ENCODE peak calls at places on chromosomes 2 and 18, in five cellular contexts. One of them, this sample, is unnamed.

GRCh38 chr2:171551836-171552235 is 29.6 kb downstream of the CYBRD1 start:
- DNase-seq in caudate nucleus: no peak
- DNase-seq in germinal center: no peak
- DNase-seq in NB4: no peak
- DNase-seq in aorta: no peak
- DNase-seq in this sample: no peak

GRCh38 chr2:30230479-30230854 is 867 bp upstream of the LBH start:
- DNase-seq in caudate nucleus: no peak
- DNase-seq in NB4: no peak
- DNase-seq in aorta: peak
- DNase-seq in germinal center: no peak
- DNase-seq in this sample: no peak

GRCh38 chr18:54277899-54278298 is 8.6 kb downstream of the POLI start:
- DNase-seq in caudate nucleus: no peak
- DNase-seq in NB4: no peak
- DNase-seq in aorta: no peak
- DNase-seq in germinal center: peak
- DNase-seq in this sample: no peak

GRCh38 chr2:147173186-147173575 is 671.6 kb upstream of the ACVR2A start:
- DNase-seq in caudate nucleus: no peak
- DNase-seq in aorta: no peak
- DNase-seq in germinal center: no peak
- DNase-seq in NB4: no peak
- DNase-seq in this sample: no peak

GRCh38 chr2:133266075-133266925 is 302.0 kb downstream of the NCKAP5 start:
- DNase-seq in caudate nucleus: no peak
- DNase-seq in aorta: no peak
- DNase-seq in germinal center: no peak
- DNase-seq in NB4: no peak
- DNase-seq in this sample: no peak

GRCh38 chr2:56224316-56224715 is 40.5 kb downstream of the CCDC85A start:
- DNase-seq in NB4: no peak
- DNase-seq in germinal center: no peak
- DNase-seq in caudate nucleus: no peak
- DNase-seq in aorta: no peak
- DNase-seq in this sample: no peak

GRCh38 chr2:71864085-71864484 is 283.6 kb downstream of the CYP26B1 start:
- DNase-seq in aorta: no peak
- DNase-seq in caudate nucleus: no peak
- DNase-seq in NB4: no peak
- DNase-seq in germinal center: no peak
- DNase-seq in this sample: no peak

GRCh38 chr2:207103132-207103531 is 62.6 kb downstream of the KLF7 start:
- DNase-seq in NB4: no peak
- DNase-seq in germinal center: no peak
- DNase-seq in aorta: no peak
- DNase-seq in caudate nucleus: no peak
- DNase-seq in this sample: no peak

GRCh38 chr18:27447530-27447929 is 262.4 kb upstream of the CHST9 start:
- DNase-seq in caudate nucleus: no peak
- DNase-seq in aorta: no peak
- DNase-seq in germinal center: no peak
- DNase-seq in NB4: no peak
- DNase-seq in this sample: no peak

GRCh38 chr2:212845941-212846340 is 305.5 kb downstream of the IKZF2 start:
- DNase-seq in germinal center: no peak
- DNase-seq in NB4: no peak
- DNase-seq in caudate nucleus: no peak
- DNase-seq in aorta: no peak
- DNase-seq in this sample: no peak

GRCh38 chr2:8003462-8004075 is 678.3 kb upstream of the ID2 start:
- DNase-seq in caudate nucleus: no peak
- DNase-seq in aorta: peak
- DNase-seq in NB4: peak
- DNase-seq in germinal center: no peak
- DNase-seq in this sample: no peak

GRCh38 chr2:49770919-49771318 is 616.6 kb upstream of the FSHR start:
- DNase-seq in aorta: peak
- DNase-seq in NB4: peak
- DNase-seq in germinal center: no peak
- DNase-seq in caudate nucleus: peak
- DNase-seq in this sample: peak

GRCh38 chr2:110702981-110703380 is 25.1 kb upstream of the BUB1 start:
- DNase-seq in caudate nucleus: no peak
- DNase-seq in germinal center: no peak
- DNase-seq in aorta: no peak
- DNase-seq in NB4: no peak
- DNase-seq in this sample: no peak

GRCh38 chr2:120943403-120944034 is 207.9 kb downstream of the GLI2 start:
- DNase-seq in NB4: no peak
- DNase-seq in germinal center: no peak
- DNase-seq in caudate nucleus: no peak
- DNase-seq in aorta: no peak
- DNase-seq in this sample: no peak

GRCh38 chr2:11612553-11613215 is 57.3 kb downstream of the NTSR2 start:
- DNase-seq in caudate nucleus: no peak
- DNase-seq in NB4: no peak
- DNase-seq in aorta: peak
- DNase-seq in germinal center: no peak
- DNase-seq in this sample: no peak

GRCh38 chr18:46678785-46679404 is 21.9 kb upstream of the LOXHD1 start:
- DNase-seq in germinal center: no peak
- DNase-seq in caudate nucleus: no peak
- DNase-seq in NB4: peak
- DNase-seq in aorta: no peak
- DNase-seq in this sample: no peak

GRCh38 chr2:26560892-26561291 is 80.3 kb downstream of the CIB4 start:
- DNase-seq in germinal center: no peak
- DNase-seq in NB4: no peak
- DNase-seq in caudate nucleus: no peak
- DNase-seq in aorta: peak
- DNase-seq in this sample: no peak

GRCh38 chr2:96131152-96131817 is 7.0 kb downstream of the ASTL start:
- DNase-seq in NB4: no peak
- DNase-seq in germinal center: no peak
- DNase-seq in aorta: no peak
- DNase-seq in caudate nucleus: no peak
- DNase-seq in this sample: no peak

GRCh38 chr2:112032615-112033457 is 22.2 kb upstream of the TMEM87B start:
- DNase-seq in aorta: peak
- DNase-seq in NB4: no peak
- DNase-seq in germinal center: no peak
- DNase-seq in caudate nucleus: no peak
- DNase-seq in this sample: peak

This sample was measured in hippocampal formation.